ENCODE peak calls at places on chromosomes 12 and 14, in six cellular contexts. N is RKO, W is iPS-NIHi11, B is sciatic nerve, V is EL, O is GM13977. Q is an unnamed sample.

GRCh38 chr12:124573839-124574786 is 6.7 kb upstream of the NCOR2 start:
- DNase-seq in N (no peak), W (no peak), B (no peak), V (no peak), O (no peak), Q (no peak)

GRCh38 chr14:35247777-35248475 is 44.3 kb upstream of the PSMA6 start:
- DNase-seq in N (no peak), W (no peak), B (no peak), V (no peak), O (no peak), Q (no peak)

GRCh38 chr12:106892075-106892474 is 63.6 kb upstream of the TMEM263 start:
- DNase-seq in N (no peak), W (no peak), B (no peak), V (no peak), O (no peak), Q (no peak)

GRCh38 chr12:123531091-123531490 is 2.4 kb downstream of the RILPL1 start:
- DNase-seq in N (no peak), W (no peak), B (no peak), V (no peak), O (no peak), Q (no peak)

GRCh38 chr12:132248439-132249157 is 80.8 kb downstream of the GALNT9 start:
- DNase-seq in N (peak; percentile 57), W (no peak), B (no peak), V (no peak), O (no peak), Q (no peak)

GRCh38 chr12:43241971-43242370 is 310.0 kb downstream of the ADAMTS20 start:
- DNase-seq in N (no peak), W (no peak), B (no peak), V (no peak), O (no peak), Q (no peak)

GRCh38 chr12:4891866-4892265 is 17.8 kb upstream of the KCNA1 start:
- DNase-seq in N (no peak), W (no peak), B (no peak), V (no peak), O (no peak), Q (no peak)

GRCh38 chr12:108508243-108508642 is 6.8 kb upstream of the FICD start:
- DNase-seq in N (peak; percentile 80), W (no peak), B (no peak), V (no peak), O (no peak), Q (no peak)

GRCh38 chr14:38254565-38255407 is 1.1 kb downstream of the CLEC14A start:
- DNase-seq in N (no peak), W (peak; percentile 42), B (peak; percentile 60), V (peak; percentile 38), O (no peak), Q (no peak)